ENCODE peak calls at places on chromosome 20, in four cellular contexts. X is body of pancreas, N is tibial artery, G is heart left ventricle. E is an unnamed sample. For H3K4me1, the result is how much of the 10 kb centered on the place peaks cover.

GRCh38 chr20:59667131-59667530 is 62.8 kb downstream of the PHACTR3 start:
- DNase-seq in X (no peak), N (no peak), G (no peak), E (no peak)

GRCh38 chr20:36275441-36276189 is 30.5 kb upstream of the DLGAP4 start:
- DNase-seq in X (no peak), N (no peak), G (no peak), E (no peak)

GRCh38 chr20:3929713-3930060 is 40.5 kb downstream of the PANK2 start:
- DNase-seq in X (no peak), N (no peak), G (no peak), E (no peak)

GRCh38 chr20:20012517-20012916 is 4.6 kb upstream of the NAA20 start:
- DNase-seq in X (no peak), N (no peak), G (no peak), E (no peak)

GRCh38 chr20:51404297-51405060 is 138.0 kb downstream of the NFATC2 start:
- DNase-seq in X (no peak), N (no peak), G (no peak), E (peak)

GRCh38 chr20:34871320-34871926 is 1.2 kb downstream of the GGT7 start:
- DNase-seq in X (no peak), N (no peak), G (no peak), E (no peak)

GRCh38 chr20:21548390-21549035 is 34.6 kb upstream of the NKX2-2 start:
- DNase-seq in X (no peak), N (no peak), G (no peak), E (no peak)

GRCh38 chr20:1752045-1752444 is 94.5 kb upstream of the SIRPG start:
- DNase-seq in X (no peak), N (no peak), G (no peak), E (no peak)

GRCh38 chr20:2692886-2693285 is 306 bp downstream of the EBF4 start:
- DNase-seq in X (peak), N (no peak), G (no peak), E (peak)

GRCh38 chr20:38164069-38164468 is 1.0 kb downstream of the TGM2 start:
- DNase-seq in X (no peak), N (peak), G (no peak), E (no peak)

GRCh38 chr20:38159949-38160756 is 4.9 kb downstream of the TGM2 start:
- DNase-seq in X (no peak), N (no peak), G (no peak), E (no peak)

GRCh38 chr20:38162878-38163875 is 1.9 kb downstream of the TGM2 start:
- DNase-seq in X (no peak), N (no peak), G (no peak), E (no peak)

GRCh38 chr20:38161412-38161774 is 3.7 kb downstream of the TGM2 start:
- DNase-seq in X (no peak), N (no peak), G (no peak), E (no peak)

GRCh38 chr20:38162149-38162548 is 2.9 kb downstream of the TGM2 start:
- DNase-seq in X (no peak), N (no peak), G (no peak), E (no peak)
- H3K4me1 ChIP-seq in X (under half), N (half or more), G (half or more), E (under half)

GRCh38 chr20:58075980-58076749 is 152.3 kb downstream of the ANKRD60 start:
- DNase-seq in X (no peak), N (no peak), G (peak), E (no peak)
- H3K4me3 ChIP-seq in X (no peak), N (no peak), G (no peak), E (no peak)

GRCh38 chr20:44136579-44136978 is 50.4 kb downstream of the JPH2 start:
- DNase-seq in X (no peak), N (no peak), G (no peak), E (no peak)
- TF ChIP-seq CTCF in X (no peak), N (no peak), G (no peak), E (no peak)

GRCh38 chr20:45341939-45342862 is 6.0 kb downstream of the SDC4 start:
- DNase-seq in X (peak), N (peak), G (peak), E (peak)

GRCh38 chr20:45340236-45340847 is 7.9 kb downstream of the SDC4 start:
- DNase-seq in X (peak), N (no peak), G (peak), E (peak)

GRCh38 chr20:45340951-45341350 is 7.3 kb downstream of the SDC4 start:
- DNase-seq in X (peak), N (no peak), G (no peak), E (no peak)

GRCh38 chr20:45342863-45343444 is 5.3 kb downstream of the SDC4 start:
- DNase-seq in X (no peak), N (no peak), G (no peak), E (no peak)

DNA sequence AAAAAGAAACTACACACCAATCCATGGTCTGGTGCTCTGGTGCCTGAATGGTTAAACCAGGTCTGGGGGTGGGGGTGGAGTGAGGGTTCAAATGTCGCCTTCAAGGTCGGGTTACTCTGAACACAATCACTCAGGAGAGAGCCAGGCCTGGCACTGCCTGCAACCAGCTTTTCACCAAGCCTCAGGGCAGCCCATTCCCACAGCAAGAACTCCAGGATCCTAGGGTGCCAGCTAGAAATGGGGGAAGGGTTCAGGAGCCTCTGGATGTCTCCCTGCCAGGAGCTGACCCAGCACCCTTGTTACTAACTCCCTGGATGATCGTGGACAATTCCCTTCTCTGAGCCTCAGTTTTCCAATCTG is 6.7 kb downstream of the SDC4 start:
- DNase-seq in X (peak), N (no peak), G (no peak), E (no peak)
- H3K4me1 ChIP-seq in X (half or more), N (half or more), G (half or more), E (half or more)

DNA sequence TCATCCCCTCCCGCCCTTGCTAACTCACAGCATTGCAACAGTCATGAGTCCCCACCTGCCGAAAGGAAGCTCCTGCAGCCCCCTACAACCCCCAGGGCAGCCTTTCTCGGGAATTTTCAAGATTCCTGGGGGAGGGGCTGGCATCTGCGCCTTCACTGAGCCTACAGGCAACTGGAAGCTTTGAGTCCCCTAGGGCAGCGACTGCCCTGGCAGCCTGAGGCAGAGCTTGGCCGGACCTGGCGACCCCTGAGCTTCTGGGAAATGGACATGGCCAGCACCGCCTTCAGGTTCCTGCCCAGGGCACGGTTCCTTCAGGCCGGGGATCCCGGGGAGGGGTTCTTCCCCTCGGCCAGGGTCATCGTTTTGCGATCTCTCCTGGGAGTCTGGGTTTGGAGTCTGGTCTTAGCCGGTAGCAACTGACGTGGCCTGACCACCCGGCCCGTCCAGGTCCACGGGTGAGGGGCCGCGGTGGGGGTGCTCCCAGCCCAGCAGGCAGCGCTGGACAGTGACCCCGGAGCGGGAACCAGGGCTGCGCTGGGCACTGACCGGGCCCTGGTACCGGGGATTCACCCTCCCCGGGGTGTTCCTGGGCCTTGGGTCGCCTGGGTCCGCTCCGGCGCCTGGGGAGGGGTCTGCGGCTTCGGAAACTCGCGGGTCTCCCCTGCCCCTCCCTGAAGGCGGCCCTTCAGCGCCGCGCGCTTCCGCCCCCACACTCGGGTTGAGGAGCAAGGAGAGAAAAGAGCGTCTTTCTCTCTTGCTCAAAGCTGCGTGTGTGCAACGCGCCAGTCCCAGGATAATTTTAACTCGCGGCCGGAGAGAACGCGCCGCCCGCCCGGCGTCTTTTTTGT is 595 bp upstream of the COL9A3 start:
- DNase-seq in X (no peak), N (no peak), G (no peak), E (no peak)
- H3K4me3 ChIP-seq in X (no peak), N (no peak), G (peak), E (no peak)